ENCODE peak calls at places on chromosomes 11 and 22, in eight cellular contexts. O is substantia nigra, X is cardiac muscle cell, N is kidney, B is pancreas, L is A549, Z is RWPE1, V is Peyer's patch. M is an unnamed sample.
A peak's percentile ranks its signal among the peaks of the same experiment; 100 is the strongest.

GRCh38 chr11:64306876-64307622 is 1.7 kb downstream of the ESRRA start:
- DNase-seq in O (no peak), X (peak; percentile 46), N (peak; percentile 79), B (peak; percentile 63), L (peak; percentile 18), Z (no peak), V (no peak), M (no peak)

GRCh38 chr11:45209904-45210699 is 63.7 kb downstream of the PRDM11 start:
- DNase-seq in O (peak; percentile 23), X (peak; percentile 95), N (peak; percentile 96), B (peak; percentile 24), L (no peak), Z (no peak), V (peak; percentile 21), M (peak; percentile 33)

GRCh38 chr11:35579557-35580396 is 38.5 kb upstream of the FJX1 start:
- DNase-seq in O (no peak), X (peak; percentile 93), N (no peak), B (no peak), L (peak; percentile 69), Z (peak; percentile 78), V (no peak), M (no peak)

GRCh38 chr11:77699425-77699824 is 61.8 kb upstream of the CLNS1A start:
- DNase-seq in O (no peak), X (no peak), N (no peak), B (no peak), L (no peak), Z (no peak), V (no peak), M (no peak)

GRCh38 chr11:133509924-133510697 is 22.2 kb downstream of the OPCML start:
- DNase-seq in O (no peak), X (no peak), N (no peak), B (no peak), L (no peak), Z (no peak), V (no peak), M (no peak)

GRCh38 chr11:84091212-84091986 is 805.2 kb upstream of the CCDC90B start:
- DNase-seq in O (peak; percentile 20), X (no peak), N (no peak), B (no peak), L (no peak), Z (no peak), V (no peak), M (no peak)

GRCh38 chr22:27260087-27260730 is 541.3 kb downstream of the MN1 start:
- DNase-seq in O (no peak), X (no peak), N (no peak), B (no peak), L (no peak), Z (no peak), V (no peak), M (no peak)

GRCh38 chr11:61696602-61697001 is 16.4 kb downstream of the DAGLA start:
- DNase-seq in O (no peak), X (peak; percentile 39), N (no peak), B (no peak), L (no peak), Z (peak; percentile 34), V (no peak), M (no peak)

GRCh38 chr22:50738649-50739227 is 734 bp downstream of the ACR start:
- DNase-seq in O (no peak), X (no peak), N (peak; percentile 29), B (no peak), L (no peak), Z (no peak), V (no peak), M (no peak)

GRCh38 chr11:129854229-129854805 is 38.7 kb downstream of the TMEM45B start:
- DNase-seq in O (no peak), X (no peak), N (no peak), B (no peak), L (no peak), Z (no peak), V (no peak), M (no peak)

GRCh38 chr11:117560786-117561530 is 233.3 kb downstream of the CEP164 start:
- DNase-seq in O (no peak), X (no peak), N (no peak), B (no peak), L (no peak), Z (no peak), V (no peak), M (peak; percentile 46)

GRCh38 chr11:119180729-119181676 is 4.3 kb upstream of the NHERF4 start:
- DNase-seq in O (no peak), X (no peak), N (no peak), B (no peak), L (no peak), Z (no peak), V (no peak), M (no peak)

GRCh38 chr11:13105237-13105844 is 96.2 kb downstream of the RASSF10 start:
- DNase-seq in O (no peak), X (peak; percentile 24), N (no peak), B (no peak), L (no peak), Z (no peak), V (no peak), M (peak; percentile 27)

GRCh38 chr11:9053631-9054030 is 37.8 kb downstream of the SCUBE2 start:
- DNase-seq in O (no peak), X (peak; percentile 6), N (no peak), B (no peak), L (no peak), Z (no peak), V (no peak), M (no peak)

GRCh38 chr11:67313125-67313890 is 10.0 kb downstream of the SSH3 start:
- DNase-seq in O (no peak), X (no peak), N (no peak), B (no peak), L (no peak), Z (no peak), V (no peak), M (no peak)

GRCh38 chr22:38212442-38212841 is 10.6 kb downstream of the MAFF start:
- DNase-seq in O (no peak), X (no peak), N (no peak), B (no peak), L (no peak), Z (no peak), V (no peak), M (no peak)

GRCh38 chr22:27435839-27436581 is 365.5 kb downstream of the MN1 start:
- DNase-seq in O (no peak), X (peak; percentile 86), N (peak; percentile 85), B (no peak), L (no peak), Z (no peak), V (no peak), M (peak; percentile 71)

GRCh38 chr22:24836282-24836681 is 30.3 kb downstream of the SGSM1 start:
- DNase-seq in O (no peak), X (peak; percentile 43), N (no peak), B (no peak), L (no peak), Z (no peak), V (no peak), M (no peak)

GRCh38 chr11:12079726-12080556 is 30.4 kb upstream of the MICAL2 start:
- DNase-seq in O (no peak), X (peak; percentile 93), N (peak; percentile 85), B (no peak), L (peak; percentile 82), Z (peak; percentile 94), V (no peak), M (no peak)

DNA sequence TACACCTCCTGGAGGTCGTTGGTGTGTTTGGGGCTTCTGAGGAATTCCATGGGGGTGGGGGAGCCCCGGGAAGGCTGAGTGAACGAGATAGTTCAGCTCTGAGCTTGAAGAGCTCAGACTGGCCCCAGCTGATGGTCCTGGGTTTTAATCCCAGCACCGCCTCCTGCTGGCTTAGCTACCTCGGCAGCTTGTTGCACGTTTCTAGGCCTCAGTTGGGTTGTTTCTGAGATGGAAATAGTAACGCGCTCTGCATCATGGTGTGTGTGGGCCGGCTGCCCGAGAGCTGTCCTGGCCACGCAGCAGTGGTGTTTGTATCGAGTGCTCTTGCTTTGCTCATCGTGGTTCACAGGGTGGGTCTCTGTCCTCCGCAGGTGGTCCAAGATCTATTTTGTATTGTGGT is 37.4 kb downstream of the TPCN2 start:
- DNase-seq in O (no peak), X (no peak), N (no peak), B (no peak), L (no peak), Z (no peak), V (no peak), M (peak; percentile 43)
- H3K27ac ChIP-seq in O (no peak overlapping the region), X (peak overlapping the region; percentile 62), N (no peak overlapping the region), B (no peak overlapping the region), L (no peak overlapping the region), Z (no peak overlapping the region), V (no peak overlapping the region), M (no peak overlapping the region)

DNA sequence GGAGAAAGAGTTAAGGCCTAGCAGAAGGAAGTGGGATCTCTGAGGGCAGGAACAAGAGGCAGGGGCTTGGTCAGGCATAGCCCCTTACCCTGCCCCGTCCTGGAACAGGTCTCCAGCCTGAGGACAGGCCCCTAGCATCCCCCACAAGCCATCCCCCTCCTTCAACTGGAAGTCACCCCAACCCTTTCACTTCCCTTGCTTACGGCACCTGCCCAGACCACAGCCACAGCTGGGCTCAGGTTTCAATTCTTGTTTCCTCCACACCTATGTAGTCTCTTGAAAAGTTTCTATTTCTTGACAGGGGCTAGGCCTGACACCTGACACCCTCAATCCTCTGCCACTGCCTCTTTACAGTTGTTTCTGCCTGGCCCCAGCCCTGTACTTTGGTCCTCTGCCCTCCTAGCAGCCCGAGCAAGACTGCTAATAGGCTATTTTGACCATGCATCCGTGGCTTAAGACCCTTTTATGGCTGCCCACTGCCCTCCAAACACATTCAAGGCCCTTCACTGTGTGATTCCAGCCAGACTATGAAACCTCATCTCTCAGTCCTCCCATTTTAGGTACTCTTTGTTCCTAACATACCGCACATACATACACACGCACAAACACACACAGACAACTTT is 10.9 kb upstream of the FCHSD2 start:
- DNase-seq in O (no peak), X (no peak), N (no peak), B (no peak), L (no peak), Z (no peak), V (peak; percentile 86), M (no peak)
- H3K27ac ChIP-seq in O (no peak overlapping the region), X (peak overlapping the region; percentile 79), N (no peak overlapping the region), B (no peak overlapping the region), L (no peak overlapping the region), Z (no peak overlapping the region), V (peak overlapping the region; percentile 89), M (no peak overlapping the region)

GRCh38 chr11:73439002-73439843 is 63.0 kb downstream of the RELT start:
- DNase-seq in O (no peak), X (peak; percentile 11), N (no peak), B (no peak), L (no peak), Z (no peak), V (no peak), M (no peak)
- H3K27ac ChIP-seq in O (no peak overlapping the region), X (peak overlapping the region; percentile 68), N (no peak overlapping the region), B (no peak overlapping the region), L (no peak overlapping the region), Z (no peak overlapping the region), V (no peak overlapping the region), M (peak overlapping the region; percentile 1)

DNA sequence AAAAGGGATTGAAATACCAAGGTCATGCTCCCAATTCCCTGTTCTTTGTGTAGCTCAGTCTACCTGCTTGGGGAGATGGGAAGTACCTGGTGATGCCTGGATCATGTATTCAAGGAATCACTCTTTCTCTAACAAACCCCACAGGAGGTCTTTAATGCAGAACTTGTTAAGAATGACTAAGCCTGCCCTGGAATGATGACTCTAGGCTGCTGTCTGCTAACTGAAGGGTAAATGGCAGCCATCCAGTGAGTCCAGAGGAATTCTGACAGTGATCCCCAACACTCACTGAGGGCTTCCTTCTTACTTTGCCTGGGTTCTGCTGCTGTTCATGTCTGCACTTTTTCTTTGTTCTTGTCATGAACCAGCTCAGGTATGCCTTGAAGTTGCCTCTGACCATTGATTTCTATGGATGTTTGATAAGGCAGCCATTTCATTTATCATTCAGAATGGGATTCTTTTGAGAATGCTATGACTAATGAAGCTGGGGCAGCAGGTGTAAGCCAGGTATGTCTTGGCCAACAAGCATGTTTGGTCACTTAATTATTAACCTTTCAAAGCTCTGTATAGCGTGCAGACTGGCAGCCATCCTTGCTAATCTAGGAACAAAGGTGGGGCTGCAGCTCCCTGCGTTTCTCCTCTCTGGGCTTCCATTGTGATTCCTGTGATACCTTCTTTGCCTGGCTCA is 11.4 kb downstream of the PRSS23 start:
- DNase-seq in O (no peak), X (peak; percentile 59), N (no peak), B (peak; percentile 35), L (peak; percentile 73), Z (no peak), V (no peak), M (no peak)
- H3K27ac ChIP-seq in O (no peak overlapping the region), X (no peak overlapping the region), N (no peak overlapping the region), B (peak overlapping the region; percentile 8), L (peak overlapping the region; percentile 81), Z (no peak overlapping the region), V (no peak overlapping the region), M (no peak overlapping the region)